ENCODE peak calls at places on chromosomes 11 and 22, in six cellular contexts. G, B, J, Q, L and A are unnamed samples.

GRCh38 chr11:9150501-9150900 is 59.1 kb upstream of the SCUBE2 start:
- ATAC-seq in G (no peak), B (no peak), J (no peak), Q (no peak), L (no peak), A (no peak)

GRCh38 chr11:14842002-14842401 is 50.0 kb downstream of the CYP2R1 start:
- ATAC-seq in G (no peak), B (no peak), J (no peak), Q (no peak), L (no peak), A (no peak)

GRCh38 chr11:3169952-3170755 is 5.0 kb upstream of the OSBPL5 start:
- ATAC-seq in G (no peak), B (no peak), J (peak), Q (no peak), L (no peak), A (no peak)

GRCh38 chr11:118690553-118691304 is 11.3 kb upstream of the TREH start:
- ATAC-seq in G (no peak), B (no peak), J (no peak), Q (no peak), L (peak), A (no peak)

GRCh38 chr22:35517769-35518530 is 22.7 kb upstream of the RASD2 start:
- ATAC-seq in G (no peak), B (no peak), J (no peak), Q (no peak), L (no peak), A (no peak)

GRCh38 chr11:67561971-67562560 is 21.5 kb upstream of the GSTP1 start:
- ATAC-seq in G (no peak), B (no peak), J (no peak), Q (peak), L (no peak), A (no peak)

GRCh38 chr11:122099345-122100045 is 16.5 kb downstream of the BLID start:
- ATAC-seq in G (no peak), B (no peak), J (peak), Q (no peak), L (peak), A (no peak)

GRCh38 chr22:39266398-39267030 is 21.7 kb upstream of the PDGFB start:
- ATAC-seq in G (no peak), B (peak), J (peak), Q (peak), L (no peak), A (peak)

GRCh38 chr11:36456136-36456535 is 53.9 kb downstream of the TRAF6 start:
- ATAC-seq in G (no peak), B (peak), J (peak), Q (no peak), L (peak), A (no peak)

GRCh38 chr11:121555172-121555571 is 102.4 kb upstream of the SORL1-AS1 start:
- ATAC-seq in G (no peak), B (no peak), J (no peak), Q (no peak), L (no peak), A (no peak)

GRCh38 chr11:73951797-73952196 is 971 bp downstream of the DNAJB13 start:
- ATAC-seq in G (no peak), B (peak), J (no peak), Q (no peak), L (no peak), A (no peak)

GRCh38 chr11:77381749-77382693 is 80.5 kb upstream of the GDPD4 start:
- ATAC-seq in G (no peak), B (no peak), J (no peak), Q (no peak), L (no peak), A (no peak)

GRCh38 chr22:28435960-28436359 is 243.7 kb downstream of the TTC28 start:
- ATAC-seq in G (no peak), B (no peak), J (no peak), Q (no peak), L (no peak), A (no peak)

GRCh38 chr11:118438314-118438931 is 2.1 kb downstream of the KMT2A start:
- ATAC-seq in G (peak), B (peak), J (no peak), Q (peak), L (no peak), A (no peak)

GRCh38 chr22:44495629-44496028 is 2.4 kb downstream of the RTL6 start:
- ATAC-seq in G (no peak), B (no peak), J (no peak), Q (no peak), L (no peak), A (no peak)

GRCh38 chr22:21707677-21708076 is 27.9 kb downstream of the YPEL1 start:
- ATAC-seq in G (no peak), B (no peak), J (peak), Q (no peak), L (no peak), A (no peak)

GRCh38 chr11:834371-835316 is 1.9 kb downstream of the CD151 start:
- ATAC-seq in G (no peak), B (peak), J (peak), Q (no peak), L (peak), A (peak)

GRCh38 chr11:67283490-67283963 is 5.6 kb upstream of the ANKRD13D start:
- ATAC-seq in G (no peak), B (peak), J (peak), Q (no peak), L (no peak), A (peak)

GRCh38 chr11:80186687-80187086 is 745.9 kb upstream of the TENM4 start:
- ATAC-seq in G (no peak), B (no peak), J (no peak), Q (no peak), L (no peak), A (no peak)

GRCh38 chr11:72805214-72805613 is 9.0 kb upstream of the ATG16L2 start:
- ATAC-seq in G (no peak), B (no peak), J (no peak), Q (no peak), L (no peak), A (no peak)

GRCh38 chr11:1238767-1239595 is 16.1 kb downstream of the MUC5B start:
- ATAC-seq in G (no peak), B (peak), J (peak), Q (no peak), L (peak), A (no peak)

GRCh38 chr22:42562282-42562681 is 8.5 kb downstream of the SERHL2 start:
- ATAC-seq in G (no peak), B (no peak), J (peak), Q (no peak), L (no peak), A (no peak)

GRCh38 chr22:25388866-25389540 is 169.6 kb downstream of the CRYBB2 start:
- ATAC-seq in G (peak), B (peak), J (no peak), Q (peak), L (no peak), A (no peak)

GRCh38 chr11:60127311-60127811 is 38.9 kb downstream of the MS4A2 start:
- ATAC-seq in G (no peak), B (no peak), J (no peak), Q (no peak), L (no peak), A (no peak)

GRCh38 chr11:34044664-34045485 is 6.7 kb upstream of the CAPRIN1 start:
- ATAC-seq in G (no peak), B (peak), J (no peak), Q (peak), L (peak), A (no peak)

GRCh38 chr11:60307507-60308195 is 19.4 kb upstream of the MS4A6E start:
- ATAC-seq in G (no peak), B (no peak), J (no peak), Q (peak), L (no peak), A (no peak)

GRCh38 chr11:73454987-73455386 is 78.8 kb downstream of the RELT start:
- ATAC-seq in G (no peak), B (no peak), J (no peak), Q (no peak), L (no peak), A (peak)

GRCh38 chr11:1546077-1546535 is 26.0 kb downstream of the DUSP8 start:
- ATAC-seq in G (no peak), B (peak), J (no peak), Q (no peak), L (no peak), A (no peak)

GRCh38 chr11:112186304-112186703 is 11.0 kb downstream of the BCO2 start:
- ATAC-seq in G (no peak), B (no peak), J (peak), Q (no peak), L (no peak), A (no peak)